ENCODE peak calls at places on chromosomes 4 and X, in four cellular contexts. L is body of pancreas, B is Peyer's patch, A is uterus. Q is an unnamed sample.

GRCh38 chr4:134200811-134201215 is 776 bp downstream of the PABPC4L start:
- DNase-seq in A (no peak), L (no peak), B (no peak), Q (peak)

GRCh38 chrX:39688576-39689373 is 409.0 kb downstream of the BCOR start:
- DNase-seq in A (peak), B (peak), L (peak), Q (peak)

GRCh38 chrX:1323315-1323714 is 13.3 kb upstream of the IL3RA start:
- DNase-seq in B (peak), A (no peak), L (peak), Q (peak)

GRCh38 chr4:169295822-169296221 is 25.1 kb upstream of the SH3RF1 start:
- DNase-seq in B (no peak), A (no peak), L (no peak), Q (no peak)

GRCh38 chr4:55326629-55327028 is 19.4 kb upstream of the SRD5A3 start:
- DNase-seq in A (no peak), B (no peak), L (no peak), Q (no peak)

GRCh38 chr4:53832549-53832948 is 231.9 kb downstream of the CHIC2 start:
- DNase-seq in L (no peak), A (no peak), B (no peak), Q (no peak)

GRCh38 chr4:121726642-121727268 is 30.0 kb upstream of the ANXA5 start:
- DNase-seq in A (no peak), B (no peak), L (no peak), Q (no peak)

GRCh38 chr4:23741586-23742240 is 148.1 kb downstream of the PPARGC1A start:
- DNase-seq in A (no peak), L (no peak), B (peak), Q (no peak)

GRCh38 chrX:41921492-41922124 is 1.7 kb downstream of the CASK start:
- DNase-seq in L (no peak), A (no peak), B (no peak), Q (no peak)

GRCh38 chrX:136850441-136851175 is 29.9 kb downstream of the RBMX start:
- DNase-seq in L (no peak), B (no peak), A (no peak), Q (no peak)

GRCh38 chr4:175435437-175435836 is 376.6 kb downstream of the GPM6A start:
- DNase-seq in B (no peak), L (no peak), A (no peak), Q (no peak)

GRCh38 chrX:42289492-42290385 is 366.4 kb upstream of the CASK start:
- DNase-seq in B (no peak), L (no peak), A (no peak), Q (no peak)

GRCh38 chr4:15765910-15766703 is 12.0 kb upstream of the CD38 start:
- DNase-seq in A (no peak), B (peak), L (no peak), Q (no peak)

GRCh38 chr4:56762484-56763250 is 58.8 kb downstream of the SPINK2 start:
- DNase-seq in A (no peak), L (no peak), B (no peak), Q (no peak)

GRCh38 chr4:169383724-169384123 is 113.0 kb upstream of the SH3RF1 start:
- DNase-seq in L (no peak), A (no peak), B (no peak), Q (no peak)

GRCh38 chr4:31360786-31361185 is 640.6 kb downstream of the PCDH7 start:
- DNase-seq in B (no peak), A (no peak), L (no peak), Q (no peak)

GRCh38 chrX:29470029-29470428 is 745.3 kb upstream of the MAGEB2 start:
- DNase-seq in B (no peak), A (no peak), L (no peak), Q (no peak)

GRCh38 chr4:121246698-121247097 is 82.6 kb upstream of the TNIP3 start:
- DNase-seq in B (no peak), L (no peak), A (no peak), Q (no peak)

GRCh38 chrX:74179071-74179470 is 124.9 kb upstream of the ZCCHC13 start:
- DNase-seq in L (no peak), A (no peak), B (no peak), Q (no peak)

GRCh38 chrX:71181558-71181909 is 36.9 kb downstream of the NLGN3 start:
- DNase-seq in A (peak), B (peak), L (peak), Q (no peak)

GRCh38 chrX:151151668-151152267 is 24.6 kb upstream of the GPR50 start:
- DNase-seq in A (no peak), L (peak), B (peak), Q (no peak)

GRCh38 chrX:97616883-97617510 is 733.3 kb downstream of the RPA4 start:
- DNase-seq in B (peak), L (no peak), A (no peak), Q (no peak)

GRCh38 chr4:55742655-55743191 is 76.9 kb upstream of the EXOC1L start:
- DNase-seq in B (no peak), L (no peak), A (no peak), Q (no peak)

GRCh38 chr4:80206541-80207171 is 9.4 kb downstream of the PRDM8 start:
- DNase-seq in B (no peak), A (peak), L (no peak), Q (no peak)

GRCh38 chr4:150080335-150080734 is 2.1 kb downstream of the DCLK2 start:
- DNase-seq in A (no peak), B (no peak), L (no peak), Q (no peak)

GRCh38 chrX:24282381-24283121 is 31.3 kb downstream of the SUPT20HL2 start:
- DNase-seq in L (peak), A (no peak), B (no peak), Q (no peak)

GRCh38 chr4:119750771-119751170 is 122.2 kb upstream of the PDE5A start:
- DNase-seq in A (no peak), L (no peak), B (no peak), Q (no peak)

GRCh38 chr4:6751611-6752485 is 30.7 kb upstream of the KIAA0232 start:
- DNase-seq in L (no peak), A (no peak), B (no peak), Q (no peak)

GRCh38 chr4:55910140-55910539 is 38.6 kb upstream of the CEP135 start:
- DNase-seq in L (no peak), B (no peak), A (no peak), Q (no peak)

GRCh38 chr4:156889616-156890594 is 81.7 kb downstream of the PDGFC start:
- DNase-seq in A (no peak), B (peak), L (no peak), Q (no peak)

GRCh38 chrX:37349131-37350033 is at the start of gene PRRG1:
- DNase-seq in B (peak), L (peak), A (peak), Q (peak)

GRCh38 chrX:11111038-11111851 is at the start of gene HCCS:
- DNase-seq in L (peak), A (peak), B (peak), Q (peak)
- TF ChIP-seq POLR2A in L (peak), A (peak), B (peak), Q (peak)

DNA sequence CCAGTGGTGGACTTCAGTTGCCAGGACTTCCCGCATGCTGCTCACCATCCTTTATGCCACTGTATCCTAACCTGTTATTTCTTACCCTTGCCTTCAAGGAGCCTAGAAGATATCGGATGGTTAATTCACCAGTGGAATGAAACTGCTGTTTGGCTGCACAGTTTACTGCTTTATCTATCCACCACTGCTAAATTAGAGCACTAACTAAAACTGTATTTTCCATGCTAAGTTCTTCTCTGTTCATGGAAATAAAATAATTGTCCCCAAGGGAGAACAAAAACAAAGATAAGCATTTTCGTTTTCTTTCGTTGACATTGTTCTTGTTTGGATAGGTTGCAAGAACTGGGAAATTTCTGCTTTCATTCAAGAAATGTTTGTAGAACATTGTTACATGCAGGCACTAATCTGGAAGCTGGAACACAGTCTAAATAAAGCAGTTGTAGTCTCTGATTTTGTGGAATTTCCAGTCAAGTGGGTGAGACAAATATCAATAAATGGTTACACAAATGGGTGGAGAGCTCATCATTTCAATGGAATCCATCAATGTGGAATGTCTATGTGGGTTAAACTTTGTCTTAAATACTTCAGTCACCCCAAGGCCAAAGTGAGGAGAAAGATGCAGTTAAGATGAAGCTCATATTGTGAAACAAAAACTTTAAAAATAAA is 5.8 kb upstream of the CXCL8 start:
- DNase-seq in A (no peak), L (no peak), B (no peak), Q (no peak)
- H3K27ac ChIP-seq in A (no peak), L (peak), B (no peak), Q (peak)

GRCh38 chr4:38077791-38078489 is 117.7 kb downstream of the PTTG2 start:
- DNase-seq in A (no peak), B (no peak), L (no peak), Q (no peak)

GRCh38 chr4:38078590-38079381 is 118.6 kb downstream of the PTTG2 start:
- DNase-seq in B (peak), A (no peak), L (no peak), Q (no peak)

GRCh38 chr4:38075370-38076152 is 115.4 kb downstream of the PTTG2 start:
- DNase-seq in A (no peak), B (no peak), L (no peak), Q (no peak)

GRCh38 chr4:38073596-38074234 is 113.5 kb downstream of the PTTG2 start:
- DNase-seq in L (no peak), A (no peak), B (no peak), Q (no peak)

GRCh38 chr4:38076153-38076669 is 116.0 kb downstream of the PTTG2 start:
- DNase-seq in L (no peak), A (no peak), B (no peak), Q (no peak)
- TF ChIP-seq POLR2A in L (no peak), A (no peak), B (no peak), Q (no peak)

DNA sequence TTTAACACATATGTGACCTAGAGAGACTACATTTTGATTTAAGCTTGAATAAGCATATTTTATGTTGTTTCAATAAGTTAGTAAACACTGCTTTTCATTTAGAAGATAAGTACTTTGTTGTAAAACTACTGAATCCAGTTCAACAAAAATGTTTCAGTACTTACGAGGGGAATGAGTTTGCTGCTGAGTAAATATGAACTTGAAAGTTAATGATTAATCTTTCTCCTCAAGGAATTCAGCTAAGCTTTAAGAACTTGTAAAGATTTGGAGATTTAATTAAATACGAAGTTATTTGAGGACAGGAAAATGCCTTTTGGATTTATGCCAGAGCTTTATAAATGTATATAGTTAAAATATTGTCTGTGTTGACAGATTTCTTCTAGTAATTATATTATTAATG is 933.0 kb upstream of the LCORL start:
- DNase-seq in A (no peak), B (no peak), L (no peak), Q (no peak)
- H3K27ac ChIP-seq in A (no peak), B (no peak), L (no peak), Q (no peak)

GRCh38 chr4:11428701-11429571 is at the start of gene HS3ST1:
- DNase-seq in L (peak), B (peak), A (peak), Q (peak)
- TF ChIP-seq POLR2A in L (no peak), B (peak), A (peak), Q (no peak)

GRCh38 chr4:3530663-3531254 is 1.5 kb downstream of the LRPAP1 start:
- DNase-seq in A (no peak), L (no peak), B (no peak), Q (peak)

GRCh38 chr4:3527914-3528876 is 4.0 kb downstream of the LRPAP1 start:
- DNase-seq in B (no peak), L (no peak), A (no peak), Q (peak)

GRCh38 chr4:3531306-3531886 is 826 bp downstream of the LRPAP1 start:
- DNase-seq in L (no peak), A (no peak), B (no peak), Q (peak)

GRCh38 chr4:3530051-3530450 is 2.2 kb downstream of the LRPAP1 start:
- DNase-seq in L (no peak), A (no peak), B (no peak), Q (peak)

GRCh38 chr4:3529363-3529762 is 2.9 kb downstream of the LRPAP1 start:
- DNase-seq in A (no peak), B (no peak), L (no peak), Q (peak)
- H3K27ac ChIP-seq in A (no peak), B (no peak), L (no peak), Q (no peak)

GRCh38 chr4:110196206-110196870 is 2.1 kb downstream of the ELOVL6 start:
- DNase-seq in L (peak), B (peak), A (peak), Q (peak)

GRCh38 chr4:110195561-110196205 is 2.7 kb downstream of the ELOVL6 start:
- DNase-seq in A (no peak), L (no peak), B (no peak), Q (no peak)

GRCh38 chr4:110197421-110198398 is 705 bp downstream of the ELOVL6 start:
- DNase-seq in B (peak), L (peak), A (peak), Q (peak)

GRCh38 chr4:110196871-110197420 is 1.5 kb downstream of the ELOVL6 start:
- DNase-seq in B (peak), L (no peak), A (no peak), Q (no peak)

DNA sequence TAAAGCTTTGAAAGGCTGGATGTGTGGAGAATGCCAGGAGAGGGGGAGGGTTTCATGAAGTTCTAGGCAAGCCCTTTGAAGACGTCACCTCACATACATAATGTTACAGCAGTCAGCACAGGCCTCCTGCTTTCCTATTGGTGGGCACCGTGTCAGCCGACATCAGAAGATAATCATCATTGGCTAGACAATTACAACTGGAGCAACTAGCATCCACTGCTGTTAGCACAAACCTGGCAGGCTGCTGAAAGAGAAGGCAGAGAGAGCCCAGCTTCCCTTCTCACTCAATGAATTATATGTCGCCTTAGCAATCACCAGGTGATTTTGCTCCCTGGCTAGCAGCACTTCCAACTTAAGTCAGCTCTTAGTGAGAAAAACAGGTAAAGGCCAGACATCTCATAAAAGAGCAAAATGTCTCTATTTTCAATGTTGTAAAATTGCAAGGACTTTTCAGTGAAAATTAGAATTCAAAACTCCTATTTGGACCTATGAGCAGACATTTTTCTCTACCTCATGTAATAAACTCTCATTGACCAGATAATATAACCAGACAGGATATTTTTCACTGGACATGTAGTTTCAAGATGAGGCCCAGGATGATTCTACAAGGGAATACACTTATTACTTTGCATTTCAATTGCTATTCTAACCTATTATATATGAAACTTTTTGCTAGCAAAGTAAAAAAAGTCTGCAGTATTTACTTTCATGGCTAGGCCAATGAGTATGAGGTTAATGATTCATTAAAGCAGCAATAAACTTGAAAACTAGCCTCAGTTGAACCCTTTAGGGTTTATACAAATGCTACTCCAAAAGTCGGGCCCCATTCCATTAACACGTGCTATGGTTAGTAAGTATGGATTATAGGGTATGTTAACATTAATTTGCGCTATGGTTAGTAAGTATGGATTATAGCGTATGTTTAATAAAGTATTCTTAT is 4.3 kb downstream of the ELOVL6 start:
- DNase-seq in B (peak), L (peak), A (peak), Q (peak)
- TF ChIP-seq POLR2A in B (peak), L (peak), A (peak), Q (no peak)